ENCODE peak calls at places on chromosomes 6 and 20, in eight cellular contexts. E is astrocyte of the spinal cord, B is brain microvascular endothelial cell, R is vagina, P is kidney, F is MM.1S, Y is stomach, H is HCT116. C is an unnamed sample.

GRCh38 chr20:47265214-47265613 is 91.3 kb downstream of the ZMYND8 start:
- DNase-seq in H (no peak), F (no peak), E (no peak), R (no peak), B (no peak), P (no peak), Y (no peak), C (no peak)

GRCh38 chr6:139303176-139303575 is 11.4 kb upstream of the TXLNB start:
- DNase-seq in P (no peak), H (no peak), R (no peak), E (no peak), F (no peak), B (no peak), Y (no peak), C (no peak)

GRCh38 chr6:166500246-166500645 is 86.2 kb downstream of the RAMACL start:
- DNase-seq in E (no peak), B (no peak), P (no peak), Y (no peak), H (no peak), F (no peak), R (no peak), C (no peak)

GRCh38 chr20:25044660-25045342 is 13.1 kb downstream of the ACSS1 start:
- DNase-seq in B (no peak), E (no peak), F (no peak), R (no peak), H (no peak), Y (no peak), P (peak; percentile 53), C (no peak)

GRCh38 chr6:83884523-83884922 is 25.0 kb downstream of the CYB5R4 start:
- DNase-seq in R (no peak), Y (no peak), P (no peak), H (peak; percentile 42), E (peak; percentile 47), B (no peak), F (peak; percentile 62), C (peak; percentile 43)

GRCh38 chr6:62775427-62776022 is 435.7 kb upstream of the FKBP1C start:
- DNase-seq in Y (no peak), E (no peak), R (no peak), P (no peak), H (peak; percentile 0), B (no peak), F (peak; percentile 18), C (no peak)

GRCh38 chr6:137234505-137234863 is 15.3 kb upstream of the IFNGR1 start:
- DNase-seq in B (no peak), P (no peak), R (no peak), F (peak; percentile 36), Y (no peak), E (no peak), H (no peak), C (no peak)

GRCh38 chr6:21064716-21065340 is 528.7 kb upstream of the SOX4 start:
- DNase-seq in F (no peak), Y (no peak), E (peak; percentile 32), B (no peak), R (no peak), P (no peak), H (no peak), C (no peak)

GRCh38 chr6:7129784-7130569 is 22.2 kb downstream of the RREB1 start:
- DNase-seq in Y (no peak), H (no peak), E (peak; percentile 65), R (no peak), B (peak; percentile 9), F (no peak), P (no peak), C (no peak)

GRCh38 chr6:37653229-37653628 is 44.5 kb downstream of the MDGA1 start:
- DNase-seq in R (no peak), F (no peak), P (no peak), B (no peak), Y (no peak), E (peak; percentile 8), H (no peak), C (no peak)

GRCh38 chr20:48819813-48820648 is 7.8 kb downstream of the PREX1 start:
- DNase-seq in Y (no peak), P (no peak), R (no peak), E (no peak), H (no peak), F (no peak), B (no peak), C (no peak)

GRCh38 chr6:84464471-84464870 is 237.0 kb upstream of the CEP162 start:
- DNase-seq in E (no peak), P (no peak), B (no peak), F (no peak), H (no peak), Y (no peak), R (no peak), C (no peak)

GRCh38 chr20:57451759-57452661 is 60.8 kb downstream of the RBM38 start:
- DNase-seq in Y (no peak), H (no peak), R (no peak), P (no peak), B (no peak), F (no peak), E (no peak), C (no peak)

GRCh38 chr6:4853782-4854511 is 77.7 kb downstream of the CDYL start:
- DNase-seq in P (no peak), Y (no peak), B (peak; percentile 14), F (no peak), E (no peak), H (no peak), R (no peak), C (no peak)

DNA sequence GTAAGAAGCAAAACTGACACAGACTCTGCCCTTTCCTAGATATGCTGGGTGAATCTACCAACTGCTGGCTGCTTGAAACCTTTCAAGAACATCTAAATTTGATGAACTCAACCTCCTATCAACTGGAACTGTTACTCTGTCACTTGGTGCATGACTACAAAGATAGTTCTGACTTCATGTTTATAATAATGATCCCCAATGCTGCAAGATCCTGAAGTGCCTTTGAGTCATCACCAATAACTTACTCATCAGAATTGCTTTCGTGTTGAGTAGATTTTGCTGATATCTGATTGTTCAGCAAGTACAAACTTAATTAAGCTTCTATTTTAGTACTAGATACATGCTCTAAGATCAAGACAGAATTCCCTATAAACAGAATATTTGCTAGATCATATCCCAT is 100.2 kb upstream of the ARMC2 start:
- DNase-seq in F (no peak), P (no peak), R (no peak), E (no peak), Y (no peak), H (no peak), B (no peak), C (no peak)
- TF ChIP-seq CTCF in F (no peak), P (no peak), R (no peak), E (no peak), Y (no peak), H (no peak), B (no peak), C (no peak)

DNA sequence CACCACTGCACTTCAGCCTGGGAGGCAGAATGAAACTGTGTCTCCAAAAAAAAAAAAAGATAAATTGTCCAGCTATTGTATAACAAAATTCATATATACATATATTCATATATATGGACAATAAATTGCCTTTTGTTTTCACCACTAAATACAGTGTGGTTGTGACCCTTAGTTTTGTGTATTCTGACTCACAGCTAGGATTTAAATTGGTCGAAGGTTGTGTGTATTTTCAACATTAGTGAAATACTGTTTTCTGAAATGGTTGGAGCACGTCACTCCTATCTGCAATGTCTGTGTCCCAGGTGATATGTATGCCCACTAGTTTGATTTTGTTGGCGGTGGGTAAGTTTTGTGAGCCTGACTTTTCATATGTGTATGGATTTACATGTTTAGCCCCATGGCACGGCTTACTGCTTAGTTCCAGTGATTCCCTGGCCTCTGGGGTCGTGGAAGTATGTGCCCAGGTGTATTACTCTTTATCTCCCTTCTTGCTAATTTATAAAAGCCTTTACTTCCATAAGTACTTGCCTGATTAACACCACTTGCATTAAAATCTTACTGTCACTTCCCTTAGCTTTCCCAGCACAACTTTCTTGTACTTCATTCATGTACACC is 33.3 kb downstream of the JARID2 start:
- DNase-seq in E (no peak), R (no peak), Y (no peak), B (no peak), H (no peak), P (no peak), F (no peak), C (no peak)
- H3K4me3 ChIP-seq in E (no peak overlapping the region), R (no peak overlapping the region), Y (no peak overlapping the region), B (no peak overlapping the region), H (no peak overlapping the region), P (no peak overlapping the region), F (no peak overlapping the region), C (no peak overlapping the region)

GRCh38 chr6:170294813-170295518 is 4.1 kb upstream of the DLL1 start:
- DNase-seq in E (no peak), H (no peak), F (no peak), B (no peak), Y (no peak), P (no peak), R (peak; percentile 81), C (no peak)
- TF ChIP-seq CTCF in E (no peak), H (no peak), F (no peak), B (no peak), Y (no peak), P (no peak), R (no peak), C (no peak)

GRCh38 chr20:610130-611046 is at the start of gene TCF15:
- DNase-seq in B (peak; percentile 4), Y (no peak), H (no peak), F (no peak), R (no peak), P (no peak), E (peak; percentile 1), C (no peak)

GRCh38 chr20:609371-609964 is 641 bp downstream of the TCF15 start:
- DNase-seq in Y (no peak), E (no peak), B (no peak), P (no peak), R (no peak), F (no peak), H (no peak), C (no peak)

GRCh38 chr20:611047-611842 is 1.1 kb upstream of the TCF15 start:
- DNase-seq in R (no peak), P (no peak), E (no peak), Y (no peak), F (no peak), B (no peak), H (no peak), C (no peak)

GRCh38 chr20:607476-607875 is 2.6 kb downstream of the TCF15 start:
- DNase-seq in B (no peak), H (no peak), F (no peak), P (no peak), E (no peak), R (no peak), Y (no peak), C (no peak)

DNA sequence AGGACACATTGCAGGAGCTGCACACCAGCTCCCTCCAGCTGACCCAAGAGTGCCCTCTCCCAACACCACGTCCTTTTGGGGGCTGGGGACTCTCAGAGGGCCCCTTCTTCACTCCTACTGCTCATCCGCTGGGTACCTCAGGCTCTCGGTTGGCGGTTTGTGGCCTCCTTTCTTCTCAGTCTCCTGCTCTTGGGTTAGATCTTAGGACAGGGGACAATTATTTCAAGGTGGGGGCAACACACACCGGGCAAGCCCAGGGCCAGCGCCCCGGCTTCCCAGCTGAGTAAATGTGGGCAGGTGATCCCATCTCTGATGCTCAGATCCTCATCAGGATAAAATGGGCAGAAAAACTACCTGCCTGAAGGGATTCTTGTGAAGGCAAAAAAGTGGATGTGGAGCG is 1.1 kb downstream of the TCF15 start:
- DNase-seq in F (no peak), R (no peak), H (no peak), P (no peak), B (no peak), E (no peak), Y (no peak), C (no peak)
- H3K4me3 ChIP-seq in F (no peak overlapping the region), R (no peak overlapping the region), H (no peak overlapping the region), P (no peak overlapping the region), B (no peak overlapping the region), E (no peak overlapping the region), Y (peak overlapping the region; percentile 21), C (no peak overlapping the region)

GRCh38 chr6:15058200-15059070 is 187.4 kb upstream of the JARID2 start:
- DNase-seq in H (no peak), B (no peak), Y (no peak), F (no peak), E (no peak), P (no peak), R (no peak), C (no peak)
- TF ChIP-seq CTCF in H (peak; percentile 22), B (no peak), Y (no peak), F (no peak), E (no peak), P (no peak), R (no peak), C (no peak)

C was measured in HFF-Myc.